ENCODE peak calls at places on chromosome 10, in four cellular contexts. D is tibial nerve, W is uterus, E is astrocyte of the cerebellum. S is an unnamed sample.

GRCh38 chr10:30231071-30231652 is 117.9 kb downstream of the MTPAP start:
- DNase-seq in D (no peak), W (no peak), E (no peak), S (no peak)

GRCh38 chr10:133189256-133189655 is 29.2 kb downstream of the KNDC1 start:
- DNase-seq in D (no peak), W (no peak), E (no peak), S (no peak)

GRCh38 chr10:34911661-34912205 is 96.6 kb upstream of the PARD3 start:
- DNase-seq in D (no peak), W (no peak), E (no peak), S (peak; percentile 49)

GRCh38 chr10:13404305-13404759 is 56.2 kb upstream of the SEPHS1 start:
- DNase-seq in D (no peak), W (no peak), E (no peak), S (no peak)

GRCh38 chr10:16271571-16271970 is 165.2 kb upstream of the PTER start:
- DNase-seq in D (no peak), W (no peak), E (no peak), S (no peak)

GRCh38 chr10:60733189-60733815 is 45.0 kb upstream of the CDK1 start:
- DNase-seq in D (no peak), W (peak; percentile 22), E (no peak), S (no peak)

GRCh38 chr10:86848747-86849146 is 92.3 kb downstream of the BMPR1A start:
- DNase-seq in D (no peak), W (no peak), E (no peak), S (no peak)

GRCh38 chr10:93095225-93095624 is 21.5 kb downstream of the CYP26A1 start:
- DNase-seq in D (no peak), W (no peak), E (no peak), S (no peak)

GRCh38 chr10:2173328-2173727 is 436.0 kb upstream of the ADARB2 start:
- DNase-seq in D (no peak), W (no peak), E (no peak), S (no peak)

GRCh38 chr10:117271427-117271826 is 30.5 kb downstream of the SLC18A2 start:
- DNase-seq in D (no peak), W (no peak), E (peak; percentile 1), S (no peak)

GRCh38 chr10:22222236-22223190 is 4.7 kb upstream of the EBLN1 start:
- DNase-seq in D (no peak), W (no peak), E (no peak), S (no peak)

GRCh38 chr10:121696854-121697253 is 98.6 kb upstream of the FGFR2 start:
- DNase-seq in D (no peak), W (no peak), E (no peak), S (no peak)

GRCh38 chr10:70191906-70192305 is 21.6 kb upstream of the SAR1A start:
- DNase-seq in D (no peak), W (no peak), E (peak; percentile 67), S (peak; percentile 88)

GRCh38 chr10:93671042-93671441 is 31.4 kb downstream of the FRA10AC1 start:
- DNase-seq in D (no peak), W (no peak), E (no peak), S (no peak)

GRCh38 chr10:44923611-44924010 is 12.5 kb downstream of the TMEM72 start:
- DNase-seq in D (no peak), W (no peak), E (no peak), S (no peak)

GRCh38 chr10:125775491-125776106 is at the start of gene MMP21:
- DNase-seq in D (no peak), W (no peak), E (no peak), S (no peak)

GRCh38 chr10:79947787-79948424 is 999 bp downstream of the SFTPD start:
- DNase-seq in D (no peak), W (no peak), E (no peak), S (no peak)

GRCh38 chr10:121138112-121138860 is 287.1 kb downstream of the WDR11 start:
- DNase-seq in D (no peak), W (no peak), E (no peak), S (no peak)

GRCh38 chr10:52954407-52954806 is 181.8 kb upstream of the MBL2 start:
- DNase-seq in D (no peak), W (no peak), E (no peak), S (no peak)

GRCh38 chr10:82288461-82288881 is 413.5 kb downstream of the NRG3 start:
- DNase-seq in D (no peak), W (no peak), E (no peak), S (peak; percentile 21)

GRCh38 chr10:130202984-130203617 is 66.9 kb downstream of the GLRX3 start:
- DNase-seq in D (no peak), W (no peak), E (no peak), S (no peak)

GRCh38 chr10:92699518-92700272 is 9.9 kb downstream of the HHEX start:
- DNase-seq in D (no peak), W (no peak), E (no peak), S (no peak)

GRCh38 chr10:970311-971149 is 17.7 kb upstream of the GTPBP4 start:
- DNase-seq in D (no peak), W (no peak), E (no peak), S (no peak)

GRCh38 chr10:101858723-101859500 is 15.3 kb upstream of the KCNIP2 start:
- DNase-seq in D (no peak), W (no peak), E (no peak), S (no peak)
- H3K4me3 ChIP-seq in D (no peak overlapping the region), W (no peak overlapping the region), E (no peak overlapping the region), S (no peak overlapping the region)

GRCh38 chr10:26621243-26621888 is 76.1 kb upstream of the PDSS1 start:
- DNase-seq in D (no peak), W (no peak), E (no peak), S (no peak)

GRCh38 chr10:26624017-26624416 is 73.5 kb upstream of the PDSS1 start:
- DNase-seq in D (no peak), W (no peak), E (no peak), S (no peak)

GRCh38 chr10:26622891-26623290 is 74.6 kb upstream of the PDSS1 start:
- DNase-seq in D (no peak), W (no peak), E (no peak), S (no peak)

GRCh38 chr10:26626066-26626465 is 71.4 kb upstream of the PDSS1 start:
- DNase-seq in D (no peak), W (no peak), E (no peak), S (no peak)

DNA sequence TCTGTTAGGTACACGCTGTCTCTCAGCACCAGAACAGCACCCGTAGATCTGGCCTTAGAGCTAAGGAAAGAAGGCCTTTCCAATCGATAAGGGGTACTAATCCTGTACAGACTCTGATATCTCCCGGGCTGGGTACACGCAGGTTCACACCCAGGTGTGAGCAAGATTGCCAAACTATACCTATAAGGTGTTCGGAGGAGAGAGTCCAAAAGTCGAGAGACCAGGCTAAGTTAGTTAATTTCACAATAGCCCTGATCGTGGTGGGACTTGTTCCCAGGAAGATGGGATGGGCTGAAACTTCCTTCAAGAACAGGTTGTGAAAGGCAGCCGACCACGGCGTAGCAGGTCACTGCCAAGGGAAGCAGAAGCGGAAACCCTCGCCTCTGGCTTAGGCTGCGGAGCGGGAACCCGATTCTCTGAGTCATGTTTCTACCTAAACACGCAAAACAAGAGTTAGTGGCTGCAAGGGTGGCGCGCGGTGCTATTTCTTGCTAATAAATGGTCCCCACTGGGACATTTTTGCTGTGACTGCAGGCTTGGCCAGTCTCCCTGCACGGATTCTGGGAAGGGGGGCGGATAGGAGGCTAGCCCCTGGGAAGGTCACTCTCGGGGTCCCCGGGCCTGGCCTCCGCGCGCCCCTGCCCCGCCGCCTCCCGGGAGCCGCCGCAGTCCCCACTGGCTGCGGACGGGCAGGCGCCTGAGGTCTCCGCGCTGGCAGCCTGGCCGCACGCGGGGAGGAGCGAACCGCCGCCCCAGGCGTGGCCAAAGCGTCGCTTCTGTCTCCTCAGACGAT is 75.4 kb upstream of the PDSS1 start:
- DNase-seq in D (no peak), W (no peak), E (no peak), S (no peak)
- H3K4me3 ChIP-seq in D (peak overlapping the region; percentile 43), W (no peak overlapping the region), E (peak overlapping the region; percentile 22), S (peak overlapping the region; percentile 18)

DNA sequence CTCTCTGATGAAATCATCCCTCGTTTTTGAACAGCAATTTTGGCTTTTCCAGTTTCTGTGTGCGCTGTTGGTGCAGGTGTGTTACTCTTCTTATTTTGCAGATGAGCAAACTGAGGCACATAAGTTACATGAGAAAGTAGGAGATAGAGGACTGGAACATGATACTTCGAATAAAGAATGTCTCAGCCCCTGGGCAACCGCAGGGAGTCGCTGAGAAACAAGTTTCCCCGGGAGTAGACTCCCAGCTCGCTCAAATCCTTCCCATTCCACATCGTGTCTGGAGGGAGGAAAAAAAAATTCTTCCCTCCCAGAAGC is 18.0 kb downstream of the MXI1 start:
- DNase-seq in D (no peak), W (no peak), E (no peak), S (no peak)
- H3K4me3 ChIP-seq in D (peak overlapping the region; percentile 89), W (peak overlapping the region; percentile 81), E (peak overlapping the region; percentile 66), S (peak overlapping the region; percentile 69)

GRCh38 chr10:103693070-103693811 is 162.1 kb downstream of the SH3PXD2A start:
- DNase-seq in D (no peak), W (no peak), E (no peak), S (no peak)
- H3K4me3 ChIP-seq in D (peak overlapping the region; percentile 50), W (peak overlapping the region; percentile 32), E (peak overlapping the region; percentile 30), S (peak overlapping the region; percentile 51)

GRCh38 chr10:3887404-3887803 is 102.4 kb upstream of the KLF6 start:
- DNase-seq in D (no peak), W (peak; percentile 33), E (no peak), S (no peak)

GRCh38 chr10:3887885-3888476 is 103.0 kb upstream of the KLF6 start:
- DNase-seq in D (no peak), W (peak; percentile 50), E (peak; percentile 62), S (peak; percentile 84)

GRCh38 chr10:3882855-3883254 is 97.8 kb upstream of the KLF6 start:
- DNase-seq in D (no peak), W (no peak), E (no peak), S (no peak)

GRCh38 chr10:3886666-3887251 is 101.8 kb upstream of the KLF6 start:
- DNase-seq in D (no peak), W (peak; percentile 64), E (peak; percentile 87), S (peak; percentile 90)

GRCh38 chr10:3886191-3886590 is 101.2 kb upstream of the KLF6 start:
- DNase-seq in D (no peak), W (peak; percentile 59), E (no peak), S (peak; percentile 50)
- H3K4me3 ChIP-seq in D (no peak overlapping the region), W (no peak overlapping the region), E (no peak overlapping the region), S (no peak overlapping the region)

DNA sequence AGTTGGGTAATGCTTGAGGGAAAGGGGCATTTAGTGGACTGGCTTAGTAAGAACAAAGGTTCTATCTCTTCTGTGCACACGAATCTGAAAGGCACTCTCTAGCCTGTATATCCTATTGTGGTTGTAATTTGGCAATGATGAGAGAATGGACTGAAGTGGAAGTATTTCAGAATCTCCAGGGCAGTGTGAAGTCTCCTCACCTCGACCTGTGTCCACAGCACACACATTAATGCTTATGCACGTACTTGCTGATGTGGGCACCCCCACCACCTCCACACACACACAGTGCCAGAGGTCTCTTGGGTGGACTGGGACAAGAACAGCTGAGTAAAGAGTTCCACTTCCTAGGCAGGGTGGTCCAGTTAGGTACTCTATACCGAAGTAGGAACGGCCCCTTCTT is 6.9 kb downstream of the SMC3 start:
- DNase-seq in D (no peak), W (no peak), E (no peak), S (no peak)
- H3K4me3 ChIP-seq in D (no peak overlapping the region), W (no peak overlapping the region), E (no peak overlapping the region), S (no peak overlapping the region)